ENCODE peak calls at places on chromosome X, in four cellular contexts. R is GM12878, H is SK-N-SH, C is HepG2. W is an unnamed sample.

GRCh38 chrX:53166103-53166502 is 58.9 kb downstream of the KDM5C start:
- DNase-seq in R (no peak), H (no peak), C (no peak), W (no peak)

GRCh38 chrX:136055651-136056221 is 70.5 kb downstream of the SLC9A6 start:
- DNase-seq in R (no peak), H (no peak), C (no peak), W (no peak)

GRCh38 chrX:9279271-9279596 is 185.6 kb upstream of the TBL1X start:
- DNase-seq in R (no peak), H (no peak), C (no peak), W (no peak)

GRCh38 chrX:137566746-137567473 is 983 bp downstream of the ZIC3 start:
- DNase-seq in R (no peak), H (no peak), C (no peak), W (no peak)

GRCh38 chrX:70169281-70169680 is 8.0 kb upstream of the DGAT2L6 start:
- DNase-seq in R (no peak), H (no peak), C (no peak), W (no peak)

GRCh38 chrX:155056877-155057792 is 13.8 kb downstream of the CMC4 start:
- DNase-seq in R (peak), H (peak), C (peak), W (peak)

GRCh38 chrX:130110379-130111219 is at the start of gene ELF4:
- DNase-seq in R (no peak), H (peak), C (no peak), W (peak)

GRCh38 chrX:119870626-119871131 is 854 bp downstream of the RNF113A start:
- DNase-seq in R (no peak), H (peak), C (peak), W (no peak)

GRCh38 chrX:38304010-38304409 is 23.3 kb downstream of the RPGR start:
- DNase-seq in R (no peak), H (no peak), C (peak), W (no peak)

GRCh38 chrX:7061429-7061828 is 86.1 kb upstream of the STS start:
- DNase-seq in R (no peak), H (no peak), C (no peak), W (peak)
- TF ChIP-seq PBX3 in R (no peak), H (no peak), C (no peak), W (no peak)

DNA sequence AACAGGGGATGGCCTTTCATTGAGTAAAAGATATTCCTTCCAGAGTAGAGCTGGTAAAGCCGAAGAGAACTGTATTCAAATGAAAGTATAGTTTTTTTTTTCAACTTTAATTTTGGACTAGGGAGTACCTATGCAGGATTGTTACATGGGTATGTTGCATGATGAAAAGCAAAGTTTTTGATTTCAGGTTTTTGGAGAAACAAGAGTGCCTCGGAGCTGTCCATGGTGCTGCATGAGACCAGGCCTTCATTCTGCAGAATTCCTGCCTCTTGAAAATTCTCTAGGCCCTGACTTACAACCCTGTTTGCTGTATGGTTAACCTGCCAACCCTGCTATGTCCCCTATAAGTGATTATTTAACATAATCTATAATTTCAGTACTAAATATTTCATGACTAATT is 1065.7 kb upstream of the FTHL17 start:
- DNase-seq in R (no peak), H (no peak), C (no peak), W (no peak)
- TF ChIP-seq REST in R (peak), H (peak), C (peak), W (peak)

DNA sequence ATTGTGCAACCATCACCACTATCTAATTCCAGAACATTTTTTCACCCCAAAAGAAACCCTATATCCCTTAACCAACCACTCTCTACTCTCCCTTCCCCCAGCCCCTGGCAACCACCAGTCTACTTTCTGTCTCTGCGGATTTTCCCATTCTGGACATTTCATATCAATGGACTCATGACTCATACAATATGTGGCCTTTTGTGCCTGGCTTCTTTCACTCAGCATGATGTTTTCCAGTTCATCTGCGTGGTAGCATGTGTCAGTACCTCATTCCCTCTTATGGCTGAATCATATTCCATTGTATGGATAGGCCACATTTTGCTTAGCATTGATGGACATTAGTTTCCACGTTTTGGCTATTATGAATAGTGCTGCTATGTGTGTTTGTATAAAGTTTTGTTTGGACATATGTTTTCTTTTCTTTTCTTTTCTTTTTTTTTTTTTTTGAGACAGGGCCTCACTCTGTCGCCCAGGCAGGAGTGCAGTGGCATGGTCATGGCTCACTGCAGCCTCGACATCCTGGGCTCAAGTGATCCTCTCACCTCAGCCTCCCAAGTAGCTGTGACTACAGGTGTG is 335.4 kb downstream of the BCOR start:
- DNase-seq in R (no peak), H (no peak), C (no peak), W (no peak)
- TF ChIP-seq PBX3 in R (no peak), H (peak), C (no peak), W (no peak)

DNA sequence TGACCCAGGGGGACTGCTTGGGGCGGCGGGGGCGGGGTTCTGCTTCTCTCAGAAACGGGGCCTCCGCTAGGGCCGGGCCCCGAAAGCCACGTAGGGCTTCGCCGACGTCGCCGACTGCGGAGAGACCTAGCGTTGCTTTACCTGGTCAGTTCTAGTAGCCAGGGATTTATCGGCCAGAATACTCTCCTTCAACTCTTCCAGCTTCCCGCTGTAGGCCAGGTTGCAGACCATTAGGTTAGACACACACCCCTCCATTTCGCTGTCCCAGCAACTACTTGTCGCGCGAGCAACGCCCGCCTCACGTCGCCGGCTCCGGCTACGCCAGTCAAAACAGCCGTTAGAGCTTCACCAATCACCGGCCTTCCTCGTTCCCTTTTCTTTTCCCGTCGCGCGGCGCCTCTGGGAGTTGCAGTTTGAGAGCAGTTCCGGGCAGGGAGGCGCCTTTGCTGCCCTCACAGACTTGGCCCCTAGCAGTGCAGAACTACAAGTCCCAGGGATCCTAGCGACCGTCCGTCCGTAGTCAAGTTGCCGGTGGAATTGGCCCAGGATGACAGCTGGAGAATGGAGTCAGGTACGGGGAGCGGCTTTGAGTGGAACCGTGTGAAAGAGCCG is at the start of the genes ATG4A and PSMD10:
- DNase-seq in R (peak), H (peak), C (peak), W (peak)
- TF ChIP-seq REST in R (no peak), H (no peak), C (no peak), W (no peak)